ENCODE peak calls at places on chromosomes 6 and 20, in ten cellular contexts. W is dermis blood vessel endothelial cell; U is HS-27A; Y is mucosa of gallbladder; E is activated B cell treated with CpG ODN at 0.5 μM for 24 hours; S is hepatocyte; M is bronchial epithelial cell; G is CD4-positive, alpha-beta T cell; J is GM23248; K is posterior vena cava. R is an unnamed sample.

GRCh38 chr6:34791164-34791841 is 580 bp upstream of the BLTP3A start:
- DNase-seq in W (peak; percentile 54), J (peak; percentile 61), M (no peak), K (no peak), Y (peak; percentile 32), U (no peak), E (no peak), G (peak; percentile 28), S (peak; percentile 69), R (peak; percentile 77)

GRCh38 chr6:3032986-3033385 is 33.3 kb downstream of the NQO2 start:
- DNase-seq in G (no peak), K (no peak), E (no peak), Y (peak; percentile 41), W (no peak), J (peak; percentile 68), U (no peak), S (peak; percentile 42), M (peak; percentile 73), R (no peak)

GRCh38 chr20:16821211-16822089 is 73.3 kb downstream of the OTOR start:
- DNase-seq in E (no peak), M (peak; percentile 47), S (peak; percentile 60), Y (no peak), W (peak; percentile 66), G (no peak), U (no peak), K (no peak), J (peak; percentile 67), R (peak; percentile 76)

GRCh38 chr6:11606287-11606686 is 68.7 kb downstream of the TMEM170B start:
- DNase-seq in J (no peak), S (no peak), W (peak; percentile 90), E (no peak), G (no peak), Y (peak; percentile 63), U (no peak), K (no peak), M (no peak), R (no peak)

GRCh38 chr20:22939181-22939580 is 95.9 kb upstream of the SSTR4 start:
- DNase-seq in Y (no peak), G (no peak), U (no peak), W (no peak), S (no peak), K (no peak), M (no peak), J (no peak), E (no peak), R (no peak)

GRCh38 chr6:158516098-158516497 is 43.8 kb upstream of the TMEM181 start:
- DNase-seq in W (no peak), S (no peak), E (no peak), K (peak; percentile 53), U (no peak), G (no peak), M (no peak), Y (no peak), J (no peak), R (peak; percentile 24)

GRCh38 chr20:48841196-48841860 is 13.5 kb upstream of the PREX1 start:
- DNase-seq in U (no peak), E (no peak), J (no peak), M (no peak), G (no peak), W (no peak), S (no peak), K (no peak), Y (no peak), R (no peak)

GRCh38 chr20:50668326-50668725 is 23.0 kb downstream of the RIPOR3 start:
- DNase-seq in U (no peak), S (no peak), J (no peak), G (no peak), W (no peak), M (no peak), K (no peak), E (no peak), Y (no peak), R (no peak)

GRCh38 chr6:101730954-101731353 is 337.4 kb downstream of the GRIK2 start:
- DNase-seq in Y (no peak), E (no peak), J (peak; percentile 23), S (no peak), W (no peak), U (no peak), M (peak; percentile 10), G (no peak), K (no peak), R (no peak)

GRCh38 chr20:20010639-20011500 is 6.3 kb upstream of the NAA20 start:
- DNase-seq in W (peak; percentile 27), J (peak; percentile 63), K (no peak), G (no peak), U (no peak), E (no peak), M (no peak), S (peak; percentile 61), Y (no peak), R (peak; percentile 72)

GRCh38 chr6:25882066-25882496 is 8.0 kb upstream of the SLC17A3 start:
- DNase-seq in W (no peak), G (peak; percentile 8), U (no peak), E (peak; percentile 23), K (peak; percentile 79), Y (peak; percentile 36), M (no peak), J (no peak), S (peak; percentile 30), R (no peak)

GRCh38 chr20:10427060-10427692 is 6.8 kb downstream of the MKKS start:
- DNase-seq in K (peak; percentile 87), W (peak; percentile 84), G (peak; percentile 19), U (no peak), Y (peak; percentile 57), E (no peak), M (peak; percentile 46), J (peak; percentile 86), S (peak; percentile 76), R (peak; percentile 79)

GRCh38 chr20:33896509-33896908 is 85.4 kb downstream of the CHMP4B start:
- DNase-seq in J (peak; percentile 35), S (no peak), Y (no peak), K (peak; percentile 49), G (no peak), E (no peak), W (no peak), M (no peak), U (peak; percentile 42), R (no peak)

GRCh38 chr6:160102956-160103824 is 18.4 kb upstream of the SLC22A1 start:
- DNase-seq in U (peak; percentile 9), S (no peak), Y (no peak), G (no peak), J (peak; percentile 66), M (peak; percentile 22), W (peak; percentile 65), E (no peak), K (no peak), R (peak; percentile 42)

GRCh38 chr6:44399991-44400390 is 12.5 kb downstream of the CDC5L start:
- DNase-seq in J (no peak), S (no peak), W (peak; percentile 49), E (no peak), G (no peak), U (no peak), Y (no peak), M (no peak), K (no peak), R (no peak)

GRCh38 chr6:90135672-90136071 is 161.0 kb downstream of the BACH2 start:
- DNase-seq in S (peak; percentile 41), M (peak; percentile 66), J (peak; percentile 95), E (no peak), Y (no peak), W (no peak), K (no peak), G (no peak), U (no peak), R (no peak)

GRCh38 chr20:34268851-34269668 is 27.8 kb downstream of the ASIP start:
- DNase-seq in S (peak; percentile 59), M (no peak), Y (peak; percentile 20), E (peak; percentile 25), W (peak; percentile 52), G (peak; percentile 7), U (no peak), J (peak; percentile 48), K (peak; percentile 74), R (no peak)

GRCh38 chr6:50952092-50952932 is 133.6 kb downstream of the TFAP2B start:
- DNase-seq in K (no peak), S (no peak), J (no peak), E (no peak), Y (no peak), U (peak; percentile 22), G (no peak), W (peak; percentile 15), M (peak; percentile 38), R (peak; percentile 28)

GRCh38 chr20:43832096-43832816 is 82.4 kb upstream of the TOX2 start:
- DNase-seq in J (no peak), G (no peak), E (no peak), S (no peak), W (no peak), U (no peak), K (no peak), M (no peak), Y (no peak), R (no peak)

GRCh38 chr20:10371467-10371866 is 62.6 kb downstream of the MKKS start:
- DNase-seq in J (no peak), W (no peak), G (no peak), E (no peak), U (no peak), M (no peak), Y (no peak), K (no peak), S (no peak), R (no peak)

GRCh38 chr6:90885611-90886056 is 298.8 kb upstream of the MAP3K7 start:
- DNase-seq in J (peak; percentile 6), U (no peak), M (no peak), E (no peak), S (no peak), K (no peak), G (no peak), Y (no peak), W (no peak), R (no peak)

GRCh38 chr6:5068153-5068751 is 16.9 kb upstream of the PPP1R3G start:
- DNase-seq in Y (peak; percentile 55), U (no peak), J (no peak), E (no peak), S (peak; percentile 59), M (no peak), W (no peak), K (no peak), G (no peak), R (peak; percentile 91)

GRCh38 chr6:17574871-17575560 is 25.1 kb upstream of the FAM8A1 start:
- DNase-seq in Y (no peak), J (peak; percentile 95), W (no peak), E (no peak), S (no peak), U (no peak), M (peak; percentile 88), K (no peak), G (no peak), R (no peak)

GRCh38 chr6:56659721-56660373 is 17.2 kb upstream of the DST start:
- DNase-seq in E (no peak), K (no peak), J (no peak), M (peak; percentile 91), S (no peak), U (no peak), G (no peak), Y (no peak), W (no peak), R (no peak)

GRCh38 chr20:34220581-34220980 is 20.6 kb upstream of the ASIP start:
- DNase-seq in E (no peak), G (no peak), W (peak; percentile 78), Y (no peak), J (peak; percentile 68), K (no peak), U (peak; percentile 26), S (no peak), M (peak; percentile 67), R (no peak)